ENCODE peak calls at places on chromosomes 16 and 17, in five cellular contexts. One of them, this sample, is unnamed.

GRCh38 chr17:17742688-17743390 is 61.6 kb downstream of the RAI1 start:
- DNase-seq in stimulated activated CD4-positive, alpha-beta T cell treated with anti-CD3 and anti-CD28 coated beads, Interleukin-15, amount 100 ng/mL, for 1 hour: no peak
- DNase-seq in fibroblast of lung: no peak
- DNase-seq in OCI-M1: no peak
- DNase-seq in A172: no peak
- DNase-seq in this sample: no peak

GRCh38 chr16:63192969-63193368 is 1156.7 kb upstream of the CDH8 start:
- DNase-seq in fibroblast of lung: no peak
- DNase-seq in A172: no peak
- DNase-seq in stimulated activated CD4-positive, alpha-beta T cell treated with anti-CD3 and anti-CD28 coated beads, Interleukin-15, amount 100 ng/mL, for 1 hour: no peak
- DNase-seq in OCI-M1: no peak
- DNase-seq in this sample: no peak

GRCh38 chr16:74724820-74725549 is 24.3 kb upstream of the MLKL start:
- DNase-seq in A172: peak
- DNase-seq in OCI-M1: no peak
- DNase-seq in fibroblast of lung: peak
- DNase-seq in stimulated activated CD4-positive, alpha-beta T cell treated with anti-CD3 and anti-CD28 coated beads, Interleukin-15, amount 100 ng/mL, for 1 hour: no peak
- DNase-seq in this sample: peak

GRCh38 chr16:67661101-67661661 is 421 bp downstream of the PARD6A start:
- DNase-seq in fibroblast of lung: peak
- DNase-seq in A172: peak
- DNase-seq in OCI-M1: no peak
- DNase-seq in stimulated activated CD4-positive, alpha-beta T cell treated with anti-CD3 and anti-CD28 coated beads, Interleukin-15, amount 100 ng/mL, for 1 hour: no peak
- DNase-seq in this sample: peak

GRCh38 chr16:63145411-63145810 is 1109.2 kb upstream of the CDH8 start:
- DNase-seq in A172: no peak
- DNase-seq in stimulated activated CD4-positive, alpha-beta T cell treated with anti-CD3 and anti-CD28 coated beads, Interleukin-15, amount 100 ng/mL, for 1 hour: no peak
- DNase-seq in OCI-M1: no peak
- DNase-seq in fibroblast of lung: no peak
- DNase-seq in this sample: no peak

GRCh38 chr16:88747588-88748301 is 37.3 kb downstream of the PIEZO1 start:
- DNase-seq in OCI-M1: peak
- DNase-seq in A172: peak
- DNase-seq in fibroblast of lung: no peak
- DNase-seq in stimulated activated CD4-positive, alpha-beta T cell treated with anti-CD3 and anti-CD28 coated beads, Interleukin-15, amount 100 ng/mL, for 1 hour: no peak
- DNase-seq in this sample: no peak

GRCh38 chr17:9123594-9124553 is 102.6 kb downstream of the NTN1 start:
- DNase-seq in fibroblast of lung: no peak
- DNase-seq in A172: no peak
- DNase-seq in OCI-M1: no peak
- DNase-seq in stimulated activated CD4-positive, alpha-beta T cell treated with anti-CD3 and anti-CD28 coated beads, Interleukin-15, amount 100 ng/mL, for 1 hour: no peak
- DNase-seq in this sample: no peak

GRCh38 chr16:73228649-73229048 is 180.7 kb upstream of the ZFHX3 start:
- DNase-seq in stimulated activated CD4-positive, alpha-beta T cell treated with anti-CD3 and anti-CD28 coated beads, Interleukin-15, amount 100 ng/mL, for 1 hour: no peak
- DNase-seq in OCI-M1: no peak
- DNase-seq in fibroblast of lung: peak
- DNase-seq in A172: peak
- DNase-seq in this sample: no peak

GRCh38 chr17:51087072-51087757 is 33.5 kb downstream of the SPAG9 start:
- DNase-seq in fibroblast of lung: no peak
- DNase-seq in OCI-M1: no peak
- DNase-seq in A172: no peak
- DNase-seq in stimulated activated CD4-positive, alpha-beta T cell treated with anti-CD3 and anti-CD28 coated beads, Interleukin-15, amount 100 ng/mL, for 1 hour: no peak
- DNase-seq in this sample: no peak

GRCh38 chr17:75876938-75877751 is 1.2 kb downstream of the TRIM47 start:
- DNase-seq in fibroblast of lung: peak
- DNase-seq in stimulated activated CD4-positive, alpha-beta T cell treated with anti-CD3 and anti-CD28 coated beads, Interleukin-15, amount 100 ng/mL, for 1 hour: no peak
- DNase-seq in OCI-M1: no peak
- DNase-seq in A172: peak
- DNase-seq in this sample: peak

GRCh38 chr17:1447061-1447460 is 9.0 kb downstream of the CRK start:
- DNase-seq in OCI-M1: no peak
- DNase-seq in fibroblast of lung: no peak
- DNase-seq in A172: peak
- DNase-seq in stimulated activated CD4-positive, alpha-beta T cell treated with anti-CD3 and anti-CD28 coated beads, Interleukin-15, amount 100 ng/mL, for 1 hour: no peak
- DNase-seq in this sample: no peak

GRCh38 chr16:49600541-49600940 is 226.9 kb downstream of the C16orf78 start:
- DNase-seq in A172: no peak
- DNase-seq in fibroblast of lung: no peak
- DNase-seq in stimulated activated CD4-positive, alpha-beta T cell treated with anti-CD3 and anti-CD28 coated beads, Interleukin-15, amount 100 ng/mL, for 1 hour: no peak
- DNase-seq in OCI-M1: no peak
- DNase-seq in this sample: no peak

GRCh38 chr16:86085161-86085611 is 186.2 kb downstream of the IRF8 start:
- DNase-seq in stimulated activated CD4-positive, alpha-beta T cell treated with anti-CD3 and anti-CD28 coated beads, Interleukin-15, amount 100 ng/mL, for 1 hour: no peak
- DNase-seq in fibroblast of lung: no peak
- DNase-seq in OCI-M1: no peak
- DNase-seq in A172: no peak
- DNase-seq in this sample: no peak

This sample was measured in renal cortical epithelial cell.